ENCODE peak calls at places on chromosomes 11 and 22, in four cellular contexts. V, B, Z and P are unnamed samples.

GRCh38 chr22:45235851-45236342 is 4.8 kb downstream of the KIAA0930 start:
- DNase-seq in V (no peak), B (no peak), Z (no peak), P (no peak)

GRCh38 chr22:29700206-29700948 is 19.4 kb upstream of the CABP7 start:
- DNase-seq in V (peak; percentile 31), B (no peak), Z (no peak), P (no peak)

GRCh38 chr11:124817036-124817435 is 16.8 kb upstream of the MSANTD2 start:
- DNase-seq in V (no peak), B (no peak), Z (no peak), P (no peak)

GRCh38 chr22:18024956-18025720 is 777 bp upstream of the MICAL3 start:
- DNase-seq in V (no peak), B (no peak), Z (no peak), P (no peak)

GRCh38 chr11:114141863-114142590 is 82.5 kb downstream of the ZBTB16 start:
- DNase-seq in V (no peak), B (no peak), Z (peak; percentile 64), P (no peak)

GRCh38 chr22:43109511-43109910 is 1.0 kb upstream of the BIK start:
- DNase-seq in V (no peak), B (no peak), Z (no peak), P (no peak)

GRCh38 chr11:58979222-58979621 is 39.9 kb downstream of the GLYATL1 start:
- DNase-seq in V (no peak), B (no peak), Z (no peak), P (no peak)

GRCh38 chr22:44425356-44425755 is 72.7 kb downstream of the RTL6 start:
- DNase-seq in V (peak; percentile 38), B (no peak), Z (peak; percentile 19), P (no peak)

GRCh38 chr11:46655631-46656030 is 38.3 kb downstream of the ATG13 start:
- DNase-seq in V (no peak), B (no peak), Z (no peak), P (no peak)

GRCh38 chr11:11981364-11981763 is 27.1 kb downstream of the DKK3 start:
- DNase-seq in V (no peak), B (no peak), Z (no peak), P (no peak)

GRCh38 chr11:102470257-102470656 is 17.7 kb upstream of the TMEM123 start:
- DNase-seq in V (no peak), B (no peak), Z (no peak), P (no peak)

GRCh38 chr22:39212721-39213376 is 31.9 kb downstream of the PDGFB start:
- DNase-seq in V (no peak), B (peak; percentile 73), Z (peak; percentile 85), P (no peak)

GRCh38 chr11:122642472-122642922 is 13.0 kb upstream of the UBASH3B start:
- DNase-seq in V (peak; percentile 95), B (no peak), Z (peak; percentile 38), P (no peak)

GRCh38 chr22:43147821-43148220 is 3.5 kb upstream of the TSPO start:
- DNase-seq in V (no peak), B (no peak), Z (no peak), P (no peak)

GRCh38 chr22:45889093-45889538 is 87.8 kb downstream of the WNT7B start:
- DNase-seq in V (no peak), B (no peak), Z (no peak), P (no peak)

GRCh38 chr11:19756675-19757475 is 44.2 kb downstream of the NAV2 start:
- DNase-seq in V (no peak), B (no peak), Z (no peak), P (no peak)

GRCh38 chr11:120652705-120653335 is 141.3 kb downstream of the GRIK4 start:
- DNase-seq in V (peak; percentile 13), B (no peak), Z (no peak), P (no peak)

GRCh38 chr11:93844568-93844967 is 5.8 kb downstream of the VSTM5 start:
- DNase-seq in V (no peak), B (peak; percentile 49), Z (peak; percentile 72), P (no peak)

GRCh38 chr11:69040581-69041260 is 8.0 kb upstream of the TPCN2 start:
- DNase-seq in V (peak; percentile 86), B (no peak), Z (peak; percentile 45), P (no peak)

GRCh38 chr11:70501026-70501901 is 102.9 kb downstream of the CTTN start:
- DNase-seq in V (no peak), B (no peak), Z (peak; percentile 58), P (no peak)

GRCh38 chr11:72787262-72788104 is 6.4 kb downstream of the STARD10 start:
- DNase-seq in V (no peak), B (peak; percentile 98), Z (peak; percentile 96), P (peak; percentile 54)

GRCh38 chr11:74826901-74827300 is 78.3 kb downstream of the RNF169 start:
- DNase-seq in V (no peak), B (no peak), Z (peak; percentile 33), P (no peak)

GRCh38 chr11:125593113-125593761 is 585 bp downstream of the STT3A start:
- DNase-seq in V (peak; percentile 46), B (no peak), Z (no peak), P (no peak)

GRCh38 chr22:47582067-47582466 is 819.6 kb downstream of the TBC1D22A start:
- DNase-seq in V (no peak), B (no peak), Z (peak; percentile 51), P (no peak)

GRCh38 chr11:43010042-43010441 is 301.8 kb upstream of the API5 start:
- DNase-seq in V (no peak), B (no peak), Z (peak; percentile 31), P (no peak)

GRCh38 chr11:121250843-121251242 is 41.7 kb upstream of the SC5D start:
- DNase-seq in V (no peak), B (no peak), Z (no peak), P (no peak)

GRCh38 chr22:35312198-35313059 is 12.7 kb downstream of the TOM1 start:
- DNase-seq in V (peak; percentile 82), B (no peak), Z (no peak), P (no peak)

GRCh38 chr11:113554531-113554930 is 79.3 kb upstream of the DRD2 start:
- DNase-seq in V (no peak), B (no peak), Z (no peak), P (no peak)

GRCh38 chr22:44550666-44551491 is 52.8 kb upstream of the RTL6 start:
- DNase-seq in V (peak; percentile 98), B (no peak), Z (no peak), P (no peak)

GRCh38 chr11:134944131-134944530 is 532.1 kb upstream of the B3GAT1 start:
- DNase-seq in V (no peak), B (no peak), Z (no peak), P (no peak)

GRCh38 chr11:60367009-60367408 is 11.3 kb upstream of the MS4A7 start:
- DNase-seq in V (no peak), B (no peak), Z (no peak), P (no peak)

GRCh38 chr11:123083623-123084029 is 21.7 kb upstream of the HSPA8 start:
- DNase-seq in V (peak; percentile 99), B (no peak), Z (peak; percentile 74), P (no peak)

GRCh38 chr11:132844956-132845355 is 687.3 kb downstream of the OPCML start:
- DNase-seq in V (peak; percentile 96), B (no peak), Z (peak; percentile 21), P (no peak)

GRCh38 chr11:134712228-134713145 is 300.4 kb upstream of the B3GAT1 start:
- DNase-seq in V (no peak), B (no peak), Z (no peak), P (no peak)

GRCh38 chr11:24900524-24900923 is 403.7 kb downstream of the LUZP2 start:
- DNase-seq in V (peak; percentile 0), B (no peak), Z (no peak), P (no peak)

GRCh38 chr22:22867996-22868715 is 19.5 kb upstream of the IGLL5 start:
- DNase-seq in V (no peak), B (no peak), Z (no peak), P (no peak)

GRCh38 chr11:95138448-95138847 is 48.8 kb downstream of the ENDOD1 start:
- DNase-seq in V (no peak), B (no peak), Z (no peak), P (no peak)

GRCh38 chr11:86637976-86638375 is 34.4 kb downstream of the ME3 start:
- DNase-seq in V (peak; percentile 49), B (no peak), Z (no peak), P (no peak)
- H2AK5ac ChIP-seq in V (peak overlapping the region; percentile 67), B (no peak overlapping the region), Z (no peak overlapping the region), P (no peak overlapping the region)

GRCh38 chr11:64538501-64538951 is 52.5 kb upstream of the SLC22A12 start:
- DNase-seq in V (no peak), B (no peak), Z (no peak), P (no peak)

GRCh38 chr11:64541131-64541530 is 49.9 kb upstream of the SLC22A12 start:
- DNase-seq in V (no peak), B (no peak), Z (no peak), P (no peak)

GRCh38 chr11:64539711-64540420 is 51.2 kb upstream of the SLC22A12 start:
- DNase-seq in V (no peak), B (no peak), Z (peak; percentile 11), P (no peak)

GRCh38 chr11:64539239-64539638 is 51.8 kb upstream of the SLC22A12 start:
- DNase-seq in V (no peak), B (no peak), Z (no peak), P (no peak)

GRCh38 chr11:64540426-64540825 is 50.6 kb upstream of the SLC22A12 start:
- DNase-seq in V (no peak), B (no peak), Z (no peak), P (no peak)
- H4K8ac ChIP-seq in V (no peak overlapping the region), B (no peak overlapping the region), Z (no peak overlapping the region), P (peak overlapping the region; percentile 6)

GRCh38 chr11:82865841-82866240 is 34.4 kb downstream of the PRCP start:
- DNase-seq in V (peak; percentile 31), B (no peak), Z (no peak), P (no peak)
- H3K56ac ChIP-seq in V (peak overlapping the region; percentile 8), B (no peak overlapping the region), Z (no peak overlapping the region), P (no peak overlapping the region)

GRCh38 chr11:128207861-128208321 is 379.5 kb downstream of the ETS1 start:
- DNase-seq in V (peak; percentile 91), B (no peak), Z (no peak), P (no peak)
- H2AK5ac ChIP-seq in V (peak overlapping the region; percentile 45), B (no peak overlapping the region), Z (no peak overlapping the region), P (no peak overlapping the region)

DNA sequence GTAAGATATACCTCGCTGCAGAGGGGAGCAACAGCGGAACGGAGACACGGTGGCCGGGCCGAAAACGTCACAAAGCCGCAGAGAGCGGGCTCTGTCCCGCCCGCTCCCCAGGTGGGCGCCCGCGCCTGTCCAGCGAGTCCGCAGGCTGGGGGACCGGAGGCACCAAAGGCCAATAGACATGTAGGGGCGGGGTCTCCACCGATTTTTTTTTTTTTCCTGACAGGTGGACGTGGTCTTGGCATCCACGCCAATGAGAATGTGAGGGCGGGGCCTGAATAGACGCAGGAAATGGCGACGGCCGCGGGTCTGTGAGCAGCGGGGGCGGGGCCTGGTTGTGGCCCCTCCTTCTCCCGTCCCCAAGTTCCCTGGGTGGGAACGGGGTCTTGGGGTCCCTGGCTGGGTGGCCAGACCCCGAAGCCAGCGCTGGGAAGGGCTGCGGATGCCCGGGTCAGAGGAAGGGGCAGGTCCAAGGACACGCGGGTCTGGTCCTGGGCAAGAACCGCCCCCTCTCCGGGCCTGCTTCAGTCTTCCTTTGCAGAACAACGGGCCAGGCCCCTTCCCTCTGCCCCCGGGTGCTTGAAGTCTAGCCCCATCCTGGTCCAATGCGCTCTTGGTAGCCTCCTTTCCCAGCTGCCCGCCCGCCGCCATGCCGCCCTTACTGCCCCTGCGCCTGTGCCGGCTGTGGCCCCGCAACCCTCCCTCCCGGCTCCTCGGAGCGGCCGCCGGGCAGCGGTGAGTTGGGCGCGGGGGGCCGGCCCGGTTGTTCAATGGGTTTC is at the start of gene DNAJC4:
- DNase-seq in V (peak; percentile 81), B (peak; percentile 98), Z (peak; percentile 97), P (no peak)
- H4K8ac ChIP-seq in V (peak within 1 kb of the TSS; percentile 88), B (no peak within 1 kb of the TSS), Z (no peak within 1 kb of the TSS), P (peak within 1 kb of the TSS; percentile 73)